ENCODE peak calls at places on chromosomes 5 and 9, in eight cellular contexts. L is osteoblast; X is effector memory CD8-positive, alpha-beta T cell; M is NCI-H1092; Z is ACHN; V is neural progenitor cell; K is GDM1; B is activated naive CD8-positive, alpha-beta T cell treated with anti-CD3 and anti-CD28 coated beads, Interleukin-2, amount 50 U/mL, for 16 hours. D is an unnamed sample.

GRCh38 chr9:83582026-83582425 is 40.9 kb upstream of the IDNK start:
- DNase-seq in V (no peak), X (no peak), M (no peak), K (no peak), L (no peak), Z (no peak), B (no peak), D (no peak)

GRCh38 chr5:51159164-51159563 is 224.1 kb upstream of the ISL1 start:
- DNase-seq in V (no peak), L (no peak), M (no peak), Z (no peak), X (no peak), K (no peak), B (no peak), D (no peak)

GRCh38 chr9:126915281-126915816 is 767 bp downstream of the RALGPS1 start:
- DNase-seq in B (no peak), M (no peak), V (peak), K (no peak), L (no peak), Z (peak), X (peak), D (peak)

GRCh38 chr9:32177389-32177788 is 207.1 kb upstream of the ACO1 start:
- DNase-seq in M (no peak), Z (no peak), B (no peak), X (no peak), V (no peak), K (no peak), L (no peak), D (no peak)

GRCh38 chr5:96434201-96434645 is 1.2 kb upstream of the PCSK1 start:
- DNase-seq in M (peak), L (peak), Z (peak), K (peak), V (peak), B (no peak), X (peak), D (peak)

GRCh38 chr5:85205430-85205829 is 820.8 kb upstream of the EDIL3 start:
- DNase-seq in Z (no peak), X (no peak), M (no peak), K (no peak), V (no peak), L (no peak), B (no peak), D (no peak)

GRCh38 chr9:119164716-119165115 is 204.5 kb downstream of the BRINP1 start:
- DNase-seq in B (no peak), L (no peak), K (no peak), X (no peak), V (no peak), M (peak), Z (peak), D (no peak)

GRCh38 chr5:93162201-93162654 is 418.8 kb downstream of the NR2F1-AS1 start:
- DNase-seq in X (no peak), L (no peak), B (no peak), V (peak), Z (no peak), K (no peak), M (peak), D (no peak)

GRCh38 chr5:590343-590742 is 21.8 kb upstream of the CEP72 start:
- DNase-seq in M (no peak), B (no peak), K (no peak), L (peak), X (no peak), Z (no peak), V (no peak), D (no peak)

GRCh38 chr5:58938568-58939424 is 355.9 kb downstream of the RAB3C start:
- DNase-seq in B (no peak), Z (no peak), V (no peak), L (no peak), X (no peak), M (no peak), K (no peak), D (no peak)

GRCh38 chr5:13536921-13537320 is 407.6 kb downstream of the DNAH5 start:
- DNase-seq in X (no peak), K (no peak), L (no peak), Z (no peak), M (no peak), B (no peak), V (no peak), D (no peak)

GRCh38 chr5:76542887-76543690 is 80.1 kb downstream of the F2RL2 start:
- DNase-seq in V (no peak), M (no peak), L (no peak), K (peak), B (peak), Z (no peak), X (peak), D (peak)

GRCh38 chr5:77876862-77877502 is 100.8 kb upstream of the TBCA start:
- DNase-seq in K (no peak), X (no peak), Z (no peak), L (no peak), V (no peak), B (no peak), M (no peak), D (no peak)

GRCh38 chr5:142486581-142486980 is 161.8 kb upstream of the SPRY4 start:
- DNase-seq in X (no peak), V (no peak), B (no peak), L (no peak), Z (peak), K (no peak), M (no peak), D (no peak)

GRCh38 chr9:112831281-112831851 is 59.3 kb downstream of the SLC46A2 start:
- DNase-seq in V (no peak), L (no peak), X (no peak), Z (no peak), B (no peak), K (no peak), M (peak), D (no peak)

GRCh38 chr5:68187268-68188055 is 28.1 kb upstream of the PIK3R1 start:
- DNase-seq in K (no peak), Z (no peak), V (peak), X (no peak), L (peak), M (peak), B (no peak), D (no peak)

GRCh38 chr9:73685786-73686185 is 534.1 kb downstream of the ANXA1 start:
- DNase-seq in M (no peak), K (no peak), L (no peak), Z (no peak), B (no peak), V (no peak), X (no peak), D (no peak)

GRCh38 chr5:97267767-97268166 is 84.7 kb upstream of the RIOK2 start:
- DNase-seq in L (no peak), V (no peak), X (no peak), K (no peak), B (no peak), Z (no peak), M (no peak), D (no peak)

GRCh38 chr9:136017813-136018190 is 56.6 kb upstream of the UBAC1 start:
- DNase-seq in B (no peak), M (no peak), L (peak), Z (no peak), K (no peak), V (no peak), X (no peak), D (no peak)